ENCODE peak calls at places on chromosomes 6 and 20, in four cellular contexts. One of them, this sample, is unnamed.

GRCh38 chr20:50320910-50321796 is 130.5 kb downstream of the CEBPB start:
- DNase-seq in A549: peak; percentile 98
- DNase-seq in hepatocyte: peak; percentile 96
- DNase-seq in MM.1S: no peak
- DNase-seq in this sample: no peak

GRCh38 chr6:100175814-100176275 is 181.8 kb upstream of the MCHR2 start:
- DNase-seq in A549: no peak
- DNase-seq in hepatocyte: no peak
- DNase-seq in MM.1S: no peak
- DNase-seq in this sample: no peak

GRCh38 chr20:17614176-17614811 is 44.4 kb downstream of the DSTN start:
- DNase-seq in A549: no peak
- DNase-seq in hepatocyte: peak; percentile 62
- DNase-seq in MM.1S: no peak
- DNase-seq in this sample: peak; percentile 2

GRCh38 chr6:484086-484728 is 92.7 kb downstream of the IRF4 start:
- DNase-seq in A549: no peak
- DNase-seq in hepatocyte: no peak
- DNase-seq in MM.1S: no peak
- DNase-seq in this sample: no peak

GRCh38 chr6:100379386-100379785 is 85.3 kb downstream of the SIM1 start:
- DNase-seq in A549: no peak
- DNase-seq in hepatocyte: no peak
- DNase-seq in MM.1S: no peak
- DNase-seq in this sample: no peak

GRCh38 chr6:111583986-111584385 is 21.7 kb downstream of the TRAF3IP2 start:
- DNase-seq in A549: no peak
- DNase-seq in hepatocyte: no peak
- DNase-seq in MM.1S: no peak
- DNase-seq in this sample: no peak

GRCh38 chr6:156777577-156777865 is 343 bp downstream of the ARID1B start:
- DNase-seq in A549: peak; percentile 48
- DNase-seq in hepatocyte: no peak
- DNase-seq in MM.1S: no peak
- DNase-seq in this sample: no peak

GRCh38 chr6:35258858-35259193 is 709 bp upstream of the ZNF76 start:
- DNase-seq in A549: peak; percentile 59
- DNase-seq in hepatocyte: peak; percentile 69
- DNase-seq in MM.1S: no peak
- DNase-seq in this sample: no peak

GRCh38 chr6:35417979-35418661 is 34.0 kb upstream of the FANCE start:
- DNase-seq in A549: no peak
- DNase-seq in hepatocyte: no peak
- DNase-seq in MM.1S: no peak
- DNase-seq in this sample: no peak

DNA sequence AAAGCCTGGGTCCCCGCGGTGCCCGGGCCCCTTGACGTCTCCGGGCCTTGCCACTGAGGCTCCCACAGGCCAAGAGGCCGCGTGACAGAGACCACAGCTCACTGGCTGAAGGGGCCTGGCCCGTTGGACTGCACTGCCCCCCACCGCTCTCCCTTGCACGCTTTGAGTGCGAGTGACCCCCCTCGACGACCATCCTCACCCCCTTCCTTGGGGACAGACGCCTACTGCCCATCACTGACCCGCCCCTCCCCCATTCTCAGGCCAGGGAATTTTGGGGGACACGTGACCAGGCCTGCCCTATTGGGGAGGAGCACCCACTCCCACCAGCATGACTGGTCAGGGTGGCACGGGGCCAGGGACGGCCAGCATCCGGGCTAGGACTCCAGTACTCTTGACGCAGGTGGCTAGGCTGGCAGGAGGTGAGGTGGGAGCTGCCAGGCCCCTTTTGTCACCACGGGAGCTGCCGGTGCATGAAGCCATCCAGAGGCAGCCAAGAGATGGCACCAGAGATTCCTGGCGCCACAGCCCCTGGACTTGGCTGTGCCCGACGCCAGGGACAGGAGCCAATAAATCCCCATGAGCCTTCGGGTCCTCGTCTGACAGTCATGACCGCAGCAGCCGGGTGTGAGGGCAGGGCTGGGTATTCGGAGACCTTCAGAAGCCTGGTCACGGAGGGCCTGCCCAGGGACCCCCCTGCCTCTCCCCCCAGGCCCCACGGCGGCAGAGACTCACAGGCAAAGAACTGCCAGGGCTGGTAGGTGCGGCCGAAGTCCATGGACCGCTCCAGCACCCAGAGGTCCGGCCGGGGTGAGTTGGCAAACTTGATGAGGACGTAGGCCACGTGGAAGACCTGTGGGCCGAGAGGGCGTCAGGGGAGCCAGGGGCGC is 14.5 kb downstream of the LAMA5 start:
- DNase-seq in A549: peak; percentile 66
- DNase-seq in hepatocyte: no peak
- DNase-seq in MM.1S: no peak
- DNase-seq in this sample: no peak
- TF ChIP-seq CTCF in A549: peak; percentile 38
- TF ChIP-seq CTCF in hepatocyte: no peak
- TF ChIP-seq CTCF in MM.1S: no peak
- TF ChIP-seq CTCF in this sample: no peak

GRCh38 chr20:3751284-3751663 is 16.3 kb downstream of the ADISSP start:
- DNase-seq in A549: no peak
- DNase-seq in hepatocyte: no peak
- DNase-seq in MM.1S: no peak
- DNase-seq in this sample: no peak

GRCh38 chr20:3748073-3748472 is 15.6 kb downstream of the HSPA12B start:
- DNase-seq in A549: no peak
- DNase-seq in hepatocyte: no peak
- DNase-seq in MM.1S: no peak
- DNase-seq in this sample: no peak

GRCh38 chr20:3747471-3747870 is 15.0 kb downstream of the HSPA12B start:
- DNase-seq in A549: no peak
- DNase-seq in hepatocyte: no peak
- DNase-seq in MM.1S: no peak
- DNase-seq in this sample: no peak

GRCh38 chr20:3749689-3750639 is 17.5 kb downstream of the HSPA12B start:
- DNase-seq in A549: peak; percentile 98
- DNase-seq in hepatocyte: peak; percentile 64
- DNase-seq in MM.1S: no peak
- DNase-seq in this sample: no peak

GRCh38 chr20:3749087-3749688 is 16.7 kb downstream of the HSPA12B start:
- DNase-seq in A549: no peak
- DNase-seq in hepatocyte: no peak
- DNase-seq in MM.1S: no peak
- DNase-seq in this sample: no peak
- H3K4me3 ChIP-seq in A549: peak overlapping the region; percentile 61
- H3K4me3 ChIP-seq in hepatocyte: no peak overlapping the region
- H3K4me3 ChIP-seq in MM.1S: no peak overlapping the region
- H3K4me3 ChIP-seq in this sample: no peak overlapping the region

DNA sequence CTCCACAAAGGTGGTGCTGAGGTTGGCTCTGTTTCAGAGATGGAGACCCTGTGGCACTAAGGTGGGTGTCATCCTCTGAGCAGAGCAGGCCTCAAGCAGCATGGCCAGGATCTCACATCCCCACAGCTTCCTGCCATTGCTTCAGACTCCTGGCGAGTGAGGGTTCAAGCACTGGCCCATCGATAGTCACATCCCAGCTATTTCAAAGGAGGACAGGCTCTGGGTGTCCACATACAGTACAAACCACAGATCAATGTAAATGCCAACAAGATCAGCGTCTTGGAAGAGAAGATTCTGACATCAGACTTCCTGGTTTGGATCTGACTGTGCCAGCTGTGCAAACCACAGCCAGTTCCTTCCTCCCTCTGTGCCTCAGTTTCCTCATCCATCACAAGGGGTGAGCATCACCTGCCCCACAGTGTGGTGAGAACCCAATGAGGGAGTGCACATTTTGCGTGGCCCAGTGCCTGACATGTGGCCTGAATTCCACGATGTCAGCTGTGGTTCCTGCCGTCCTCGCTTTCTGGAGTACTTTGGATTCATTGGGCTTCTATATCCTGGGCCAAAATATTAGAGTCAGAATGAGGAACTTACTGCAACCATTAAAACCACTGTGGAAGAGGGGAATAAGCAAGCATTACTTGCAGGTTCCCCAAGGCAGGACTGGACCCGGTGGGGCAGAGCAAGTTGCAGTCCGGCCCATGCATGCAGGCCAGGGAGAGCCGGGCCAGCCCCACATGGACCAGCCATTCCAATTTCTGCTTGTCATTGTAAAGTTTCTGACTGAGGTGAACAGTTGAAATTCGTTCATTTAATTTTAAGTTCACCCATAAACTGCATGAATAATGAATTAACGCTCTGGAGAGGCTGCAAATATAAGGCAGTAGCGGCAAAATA is 236.0 kb downstream of the TTLL2 start:
- DNase-seq in A549: no peak
- DNase-seq in hepatocyte: no peak
- DNase-seq in MM.1S: no peak
- DNase-seq in this sample: no peak
- H3K9me3 ChIP-seq in A549: no peaks in the 10 kb centered on the region
- H3K9me3 ChIP-seq in hepatocyte: no peaks in the 10 kb centered on the region
- H3K9me3 ChIP-seq in MM.1S: no peaks in the 10 kb centered on the region
- H3K9me3 ChIP-seq in this sample: peaks cover 3% of the 10 kb centered on the region

DNA sequence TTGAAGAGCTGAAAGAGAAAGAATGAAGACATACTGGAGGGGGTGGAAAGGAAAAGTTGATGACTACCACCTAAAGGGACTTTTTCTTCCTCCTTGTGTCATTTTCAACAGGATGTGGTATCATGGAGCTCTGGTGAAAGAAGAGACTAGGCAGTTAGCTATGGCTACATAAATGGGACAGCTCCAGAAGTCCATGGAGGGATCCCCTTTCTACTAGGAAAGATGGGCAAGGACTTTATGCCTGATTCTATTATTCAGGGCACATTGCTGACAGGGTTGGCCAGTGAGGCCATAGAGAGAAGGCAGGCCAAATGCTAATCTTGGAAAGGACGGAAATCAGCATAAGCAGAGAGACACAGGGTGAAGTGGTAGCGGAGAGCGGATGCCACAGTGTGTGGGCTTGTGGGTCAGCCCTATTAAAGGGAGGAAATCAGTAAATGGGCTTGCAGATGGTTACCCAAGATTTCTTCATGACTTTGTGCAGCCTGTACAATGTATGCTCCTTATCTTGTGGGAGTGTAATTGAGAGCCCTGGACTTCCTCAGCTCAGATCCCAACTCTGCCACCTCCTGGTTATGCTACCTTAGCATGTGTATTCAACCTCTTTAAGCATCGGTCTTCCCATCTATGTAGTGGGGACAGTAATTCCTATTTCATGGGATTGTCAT is 77.4 kb upstream of the TMEM170B start:
- DNase-seq in A549: no peak
- DNase-seq in hepatocyte: no peak
- DNase-seq in MM.1S: peak; percentile 35
- DNase-seq in this sample: no peak
- TF ChIP-seq CTCF in A549: no peak
- TF ChIP-seq CTCF in hepatocyte: no peak
- TF ChIP-seq CTCF in MM.1S: peak; percentile 39
- TF ChIP-seq CTCF in this sample: no peak